ENCODE peak calls at places on chromosomes 13 and 19, in eight cellular contexts. M, E, G, V, N, X, A and Y are unnamed samples.

GRCh38 chr19:19224852-19225494 is 13.2 kb downstream of the NCAN start:
- DNase-seq in A (peak), M (peak), N (peak), E (no peak), V (peak), X (peak), G (peak), Y (peak)

GRCh38 chr19:40687525-40688016 is 2.9 kb downstream of the NUMBL start:
- DNase-seq in N (no peak), V (no peak), M (no peak), G (peak), E (no peak), X (no peak), A (no peak), Y (no peak)

GRCh38 chr13:50149932-50150331 is 134.7 kb downstream of the KCNRG start:
- DNase-seq in E (no peak), V (no peak), X (no peak), M (no peak), N (no peak), G (peak), A (no peak), Y (no peak)

GRCh38 chr13:86355301-86355700 is 556.1 kb upstream of the SLITRK6 start:
- DNase-seq in E (no peak), N (no peak), G (no peak), X (no peak), M (no peak), V (no peak), A (no peak), Y (no peak)

GRCh38 chr13:76812206-76812882 is 73.9 kb downstream of the KCTD12 start:
- DNase-seq in G (no peak), A (no peak), V (no peak), E (no peak), X (no peak), N (no peak), M (no peak), Y (no peak)

GRCh38 chr19:18415177-18415867 is 3.9 kb upstream of the SSBP4 start:
- DNase-seq in X (no peak), A (no peak), V (no peak), G (no peak), M (no peak), N (no peak), E (no peak), Y (no peak)

GRCh38 chr19:40139533-40140287 is 49.0 kb upstream of the ZNF780A start:
- DNase-seq in V (no peak), N (no peak), X (no peak), M (no peak), G (no peak), A (no peak), E (peak), Y (no peak)

GRCh38 chr13:48449656-48450055 is 36.7 kb upstream of the LPAR6 start:
- DNase-seq in E (no peak), G (no peak), M (no peak), N (no peak), A (no peak), V (no peak), X (no peak), Y (no peak)

GRCh38 chr13:93723316-93723715 is 496.7 kb downstream of the GPC6 start:
- DNase-seq in X (no peak), A (no peak), E (no peak), G (no peak), V (no peak), M (no peak), N (no peak), Y (no peak)

GRCh38 chr13:35860661-35861060 is 270.5 kb downstream of the DCLK1 start:
- DNase-seq in X (no peak), G (no peak), M (no peak), E (no peak), N (no peak), A (no peak), V (no peak), Y (no peak)

GRCh38 chr13:72205773-72206172 is 338.8 kb upstream of the DACH1 start:
- DNase-seq in N (no peak), X (no peak), M (no peak), G (no peak), E (peak), A (no peak), V (no peak), Y (no peak)

GRCh38 chr13:109784590-109785140 is 1.7 kb downstream of the IRS2 start:
- DNase-seq in V (peak), E (peak), A (peak), X (peak), N (peak), G (peak), M (peak), Y (no peak)

GRCh38 chr19:49497047-49497789 is 984 bp downstream of the RPS11 start:
- DNase-seq in E (no peak), V (peak), N (no peak), M (peak), X (peak), A (peak), G (peak), Y (peak)

GRCh38 chr13:99525967-99526366 is 24.7 kb downstream of the TM9SF2 start:
- DNase-seq in E (no peak), N (no peak), V (no peak), G (no peak), X (no peak), M (no peak), A (no peak), Y (no peak)

GRCh38 chr13:103539265-103539664 is 473.0 kb upstream of the SLC10A2 start:
- DNase-seq in E (no peak), G (no peak), A (no peak), N (no peak), M (no peak), X (no peak), V (no peak), Y (no peak)

GRCh38 chr19:6375411-6376010 is at the start of gene PSPN:
- DNase-seq in G (no peak), N (no peak), E (no peak), A (no peak), X (no peak), V (no peak), M (no peak), Y (no peak)

GRCh38 chr13:113976711-113977684 is 3.1 kb upstream of the C13orf46 start:
- DNase-seq in N (peak), X (no peak), M (no peak), V (no peak), A (no peak), G (no peak), E (peak), Y (no peak)

GRCh38 chr19:11181488-11181887 is 15.9 kb downstream of the KANK2 start:
- DNase-seq in X (no peak), M (no peak), V (no peak), G (no peak), A (no peak), E (no peak), N (no peak), Y (no peak)

GRCh38 chr13:19836472-19836871 is 27.0 kb downstream of the ZMYM5 start:
- DNase-seq in E (no peak), N (no peak), A (no peak), G (no peak), V (no peak), M (no peak), X (no peak), Y (no peak)

GRCh38 chr19:4023600-4024398 is 16.3 kb downstream of the PIAS4 start:
- DNase-seq in E (no peak), X (no peak), V (no peak), N (no peak), G (no peak), A (no peak), M (no peak), Y (no peak)

GRCh38 chr19:54159352-54160181 is at the start of gene LENG1:
- DNase-seq in E (peak), X (peak), N (peak), A (peak), M (peak), V (peak), G (peak), Y (peak)

GRCh38 chr13:98606296-98606695 is 29.4 kb upstream of the STK24 start:
- DNase-seq in V (no peak), G (no peak), X (no peak), N (no peak), M (no peak), E (no peak), A (no peak), Y (no peak)

GRCh38 chr13:29483211-29483610 is 112.3 kb downstream of the SLC7A1 start:
- DNase-seq in E (no peak), G (peak), V (no peak), A (no peak), M (no peak), X (no peak), N (no peak), Y (no peak)

GRCh38 chr13:83065136-83065535 is 817.1 kb downstream of the SLITRK1 start:
- DNase-seq in N (no peak), E (no peak), G (no peak), M (no peak), V (no peak), X (no peak), A (no peak), Y (no peak)

GRCh38 chr13:41651413-41652068 is 194.2 kb downstream of the RGCC start:
- DNase-seq in N (no peak), V (no peak), E (no peak), X (no peak), A (no peak), M (no peak), G (no peak), Y (no peak)

GRCh38 chr19:4059931-4060620 is 6.6 kb downstream of the ZBTB7A start:
- DNase-seq in V (peak), A (no peak), E (no peak), N (no peak), G (peak), X (no peak), M (peak), Y (peak)